ENCODE peak calls at places on chromosome 16, in five cellular contexts. N is NT2/D1, D is GM12878, X is HepG2, W is H1. P is an unnamed sample.

GRCh38 chr16:31920373-31920772 is 46.8 kb downstream of the ZNF267 start:
- DNase-seq in N (no peak), D (no peak), X (no peak), W (no peak), P (no peak)

GRCh38 chr16:1019234-1019933 is 37.8 kb downstream of the SOX8 start:
- DNase-seq in N (no peak), D (no peak), X (no peak), W (no peak), P (no peak)

GRCh38 chr16:2785101-2785991 is 2.0 kb downstream of the PRSS33 start:
- DNase-seq in N (no peak), D (no peak), X (no peak), W (no peak), P (no peak)

GRCh38 chr16:19644877-19645276 is 73.2 kb downstream of the KNOP1 start:
- DNase-seq in N (no peak), D (no peak), X (no peak), W (no peak), P (peak)

GRCh38 chr16:31351937-31352315 is 3.0 kb upstream of the ITGAX start:
- DNase-seq in N (no peak), D (no peak), X (no peak), W (no peak), P (no peak)

GRCh38 chr16:72739577-72739976 is 308.4 kb downstream of the ZFHX3 start:
- DNase-seq in N (no peak), D (no peak), X (peak), W (no peak), P (no peak)

GRCh38 chr16:76157629-76158028 is 119.6 kb upstream of the CNTNAP4 start:
- DNase-seq in N (peak), D (no peak), X (no peak), W (peak), P (peak)

GRCh38 chr16:55204094-55204493 is 119.9 kb upstream of the IRX6 start:
- DNase-seq in N (no peak), D (no peak), X (no peak), W (no peak), P (no peak)

GRCh38 chr16:88855736-88856121 is 1.0 kb downstream of the GALNS start:
- DNase-seq in N (no peak), D (no peak), X (no peak), W (no peak), P (no peak)

GRCh38 chr16:88856122-88856827 is 472 bp downstream of the GALNS start:
- DNase-seq in N (no peak), D (no peak), X (no peak), W (no peak), P (no peak)

GRCh38 chr16:88853336-88853941 is 3.3 kb downstream of the GALNS start:
- DNase-seq in N (no peak), D (no peak), X (no peak), W (no peak), P (no peak)

GRCh38 chr16:88855176-88855575 is 1.6 kb downstream of the GALNS start:
- DNase-seq in N (no peak), D (no peak), X (no peak), W (no peak), P (no peak)

DNA sequence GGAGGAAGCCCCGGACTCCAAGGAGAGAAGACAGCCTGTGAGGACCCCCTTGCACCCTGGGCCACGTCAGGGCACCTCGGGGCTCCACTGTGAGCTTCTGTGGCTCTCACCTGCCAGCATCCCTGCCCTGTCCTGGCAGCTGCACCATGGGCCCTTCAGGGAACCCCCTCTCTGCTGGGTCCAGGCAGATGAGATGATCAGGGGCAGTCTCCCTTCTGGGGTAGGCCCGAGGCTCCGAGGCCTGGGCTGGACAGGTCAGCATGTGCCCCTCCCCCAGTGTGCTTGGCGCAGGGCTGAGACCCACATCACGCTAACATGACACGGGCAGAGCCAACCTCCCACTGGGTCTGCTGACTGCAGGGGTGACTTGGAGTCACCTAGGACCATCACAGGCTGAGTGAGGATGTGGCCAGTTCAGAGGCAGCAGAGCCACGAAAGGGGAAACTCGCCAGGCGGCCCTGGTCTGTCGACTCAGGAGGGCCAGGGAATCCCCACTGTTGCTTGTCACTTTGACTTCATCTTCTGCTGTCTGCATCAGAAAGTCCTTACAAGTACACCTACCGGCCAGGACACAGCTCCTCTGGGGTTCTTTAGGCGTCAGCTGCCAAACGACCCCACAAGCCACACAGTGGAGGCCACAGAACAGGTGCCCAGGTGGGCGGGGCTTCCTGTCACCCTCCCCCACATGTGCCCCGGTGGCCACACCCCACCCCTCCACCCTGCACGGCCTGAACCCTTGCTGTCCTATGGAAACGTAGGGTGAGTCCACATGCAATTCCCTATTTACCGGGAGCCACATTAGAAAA is 2.2 kb downstream of the GALNS start:
- DNase-seq in N (no peak), D (no peak), X (no peak), W (no peak), P (no peak)
- TF ChIP-seq SUZ12 in N (no peak), D (no peak), X (no peak), W (no peak), P (no peak)

DNA sequence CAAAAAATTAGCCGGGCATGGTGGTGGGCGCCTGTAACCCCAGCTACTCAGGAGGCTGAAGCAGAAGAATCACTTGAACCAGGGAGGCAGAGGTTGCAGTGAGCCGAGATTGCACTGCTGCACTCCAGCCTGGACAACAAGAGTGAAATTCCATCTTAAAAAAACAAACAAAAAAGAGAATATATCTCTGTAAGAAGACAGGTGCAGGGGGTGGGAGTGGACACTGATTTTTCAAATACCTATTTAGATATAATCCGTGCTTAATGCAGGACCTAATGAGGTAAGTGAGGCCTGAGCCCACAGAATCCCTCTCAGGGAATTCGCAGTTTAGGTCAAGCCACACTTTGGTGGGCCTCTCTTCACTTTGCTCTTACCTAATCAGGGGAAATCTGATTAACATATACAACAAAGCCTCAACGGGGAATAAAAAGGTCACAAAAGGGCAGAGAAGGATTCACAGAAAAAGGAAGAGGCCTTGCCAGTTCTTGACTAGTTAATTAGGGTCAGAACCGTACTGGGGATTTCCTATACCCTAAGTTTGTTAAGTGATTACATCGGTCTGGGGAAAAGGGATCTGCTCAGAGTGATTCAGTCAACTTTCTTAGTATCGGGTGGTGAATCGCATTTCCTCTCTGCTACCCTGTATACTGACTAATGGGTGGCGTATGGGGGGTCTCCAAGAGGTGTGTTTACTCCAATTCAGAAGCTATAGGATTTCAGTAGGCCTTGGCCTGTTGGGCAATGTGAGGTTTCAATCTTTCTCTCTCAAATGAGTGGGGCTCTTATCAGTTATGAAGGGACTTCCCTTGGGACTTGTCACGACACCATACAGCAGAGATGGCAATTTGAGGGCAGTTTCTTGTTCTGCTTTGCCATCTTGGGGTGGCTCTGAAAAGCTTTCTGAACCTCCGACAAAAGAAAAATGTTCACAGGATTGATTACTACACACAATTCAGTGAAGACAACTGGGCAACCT is 1.9 kb upstream of the NFAT5 start:
- DNase-seq in N (peak), D (peak), X (peak), W (no peak), P (no peak)
- TF ChIP-seq SUZ12 in N (no peak), D (no peak), X (no peak), W (no peak), P (no peak)

DNA sequence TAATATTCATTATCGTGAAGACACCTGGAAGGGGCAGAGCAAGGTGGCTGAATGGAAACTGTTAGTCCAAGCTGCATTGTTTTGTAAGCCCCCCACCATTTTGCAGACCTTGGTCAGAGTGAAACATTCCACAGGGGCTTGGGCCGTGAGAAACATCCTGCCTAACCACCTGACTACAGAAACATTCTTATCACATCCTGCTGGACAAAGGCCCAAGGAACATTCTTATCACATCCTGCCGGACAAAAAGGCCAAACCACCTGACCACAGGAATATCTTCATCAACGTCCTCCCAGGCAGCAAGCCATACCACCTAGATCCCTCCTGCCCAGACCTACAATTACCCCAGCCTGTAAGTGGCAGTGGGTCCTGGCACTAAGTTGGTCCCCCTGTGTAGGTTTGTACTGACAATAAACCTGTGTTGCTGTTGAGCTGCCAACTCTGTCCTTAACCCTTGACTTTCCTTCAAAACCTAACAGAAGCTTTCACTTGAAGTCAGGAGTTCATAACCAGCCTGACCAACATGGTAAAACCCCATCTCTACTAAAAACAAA is 19.6 kb downstream of the ATF7IP2 start:
- DNase-seq in N (no peak), D (no peak), X (peak), W (no peak), P (no peak)
- TF ChIP-seq SUZ12 in N (no peak), D (no peak), X (no peak), W (no peak), P (no peak)

DNA sequence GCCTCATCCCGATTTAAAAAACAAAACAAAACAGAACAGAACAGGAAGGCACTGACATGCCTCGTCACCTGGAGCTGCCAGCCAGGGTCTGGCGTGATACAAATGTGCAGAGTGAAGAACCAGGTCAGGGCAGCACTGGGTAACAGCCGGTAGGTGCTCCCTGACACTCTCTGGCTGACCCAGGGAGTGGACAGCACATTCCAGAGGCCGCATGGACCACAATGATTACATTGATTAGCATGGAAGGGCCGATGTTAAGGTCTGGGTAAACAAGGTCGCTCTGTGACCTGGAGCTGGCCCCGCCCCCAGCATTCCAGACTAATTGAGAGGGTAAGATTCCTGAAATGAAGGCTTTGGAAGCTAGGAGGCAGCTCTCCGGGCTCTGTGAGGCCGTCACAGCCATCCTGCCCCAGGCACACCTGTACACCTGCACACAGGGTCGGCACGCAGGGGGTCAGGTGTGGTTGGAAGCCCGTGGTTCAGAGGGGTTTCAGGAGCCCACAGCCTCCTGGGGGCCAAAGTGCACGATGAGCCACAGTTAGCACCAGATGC is 21.4 kb downstream of the PIEZO1 start:
- DNase-seq in N (peak), D (no peak), X (peak), W (no peak), P (no peak)
- TF ChIP-seq SUZ12 in N (no peak), D (no peak), X (no peak), W (no peak), P (no peak)

DNA sequence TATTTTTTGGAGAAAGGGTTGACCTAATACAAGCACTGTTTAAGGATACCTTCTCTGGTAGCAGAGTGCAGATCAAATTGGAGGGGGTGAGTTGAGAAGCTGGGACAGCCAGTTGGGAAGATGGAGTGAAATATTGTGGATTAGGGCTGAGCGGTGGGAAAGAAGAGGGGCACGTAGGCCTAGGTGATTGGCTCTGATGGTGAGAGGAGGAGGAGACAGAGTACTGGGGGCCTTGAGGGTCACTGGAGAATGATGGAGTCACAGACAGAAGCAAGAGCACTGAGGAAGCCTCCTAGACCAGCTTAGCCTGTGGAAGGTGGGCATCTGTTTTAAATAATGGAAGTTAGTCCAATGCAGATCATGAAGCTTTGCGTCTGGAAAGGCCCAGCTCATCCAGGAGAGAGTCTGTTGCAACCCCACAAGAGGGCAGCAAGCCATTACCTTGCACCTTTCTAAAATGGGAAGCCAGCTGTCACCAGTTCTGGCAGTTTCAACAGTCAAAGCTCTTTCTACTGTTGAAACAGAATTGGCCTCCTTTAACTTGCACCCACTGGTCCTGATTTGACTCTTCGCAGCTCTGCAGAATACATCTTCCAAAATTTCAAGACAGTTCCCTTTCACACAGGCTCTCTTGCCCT is 11.8 kb downstream of the SLC9A5 start:
- DNase-seq in N (no peak), D (no peak), X (peak), W (no peak), P (peak)
- TF ChIP-seq SUZ12 in N (no peak), D (no peak), X (no peak), W (no peak), P (no peak)